ENCODE peak calls at places on chromosomes 13 and 19, in four cellular contexts. N is mammary epithelial cell, X is fibroblast of the aortic adventitia, I is left ventricle myocardium inferior. J is an unnamed sample.

GRCh38 chr19:33250500-33250899 is 24.9 kb upstream of the SLC7A10 start:
- DNase-seq in N (no peak), X (no peak), I (no peak), J (no peak)

GRCh38 chr19:38711726-38712153 is 32.5 kb downstream of the CAPN12 start:
- DNase-seq in N (peak; percentile 83), X (peak; percentile 92), I (no peak), J (peak; percentile 60)

GRCh38 chr19:44720945-44721344 is 22.0 kb downstream of the CEACAM16 start:
- DNase-seq in N (no peak), X (peak; percentile 37), I (no peak), J (no peak)

GRCh38 chr13:71303144-71303543 is 563.9 kb downstream of the DACH1 start:
- DNase-seq in N (no peak), X (no peak), I (no peak), J (no peak)

GRCh38 chr13:102555914-102556553 is 40.8 kb upstream of the TPP2 start:
- DNase-seq in N (peak; percentile 59), X (peak; percentile 34), I (no peak), J (no peak)

GRCh38 chr13:35157143-35157755 is 215.2 kb downstream of the NBEA start:
- DNase-seq in N (peak; percentile 29), X (peak; percentile 79), I (no peak), J (peak; percentile 25)

GRCh38 chr19:15280915-15281683 is 48.9 kb upstream of the EPHX3 start:
- DNase-seq in N (peak; percentile 72), X (peak; percentile 86), I (peak; percentile 91), J (peak; percentile 74)

GRCh38 chr19:34692541-34692940 is 15.1 kb downstream of the ZNF302 start:
- DNase-seq in N (no peak), X (no peak), I (no peak), J (no peak)

GRCh38 chr13:37640499-37640898 is 41.9 kb upstream of the POSTN start:
- DNase-seq in N (peak; percentile 21), X (peak; percentile 89), I (no peak), J (no peak)

GRCh38 chr19:35397064-35397463 is 26.2 kb downstream of the GPR42 start:
- DNase-seq in N (no peak), X (no peak), I (no peak), J (no peak)

GRCh38 chr19:44951179-44952159 is 3.7 kb upstream of the CLPTM1 start:
- DNase-seq in N (peak; percentile 53), X (peak; percentile 88), I (no peak), J (peak; percentile 33)

GRCh38 chr13:33931397-33931987 is 113.5 kb downstream of the RFC3 start:
- DNase-seq in N (peak; percentile 43), X (peak; percentile 76), I (no peak), J (no peak)

GRCh38 chr13:41791056-41791455 is 169.9 kb downstream of the VWA8 start:
- DNase-seq in N (no peak), X (peak; percentile 5), I (no peak), J (no peak)

GRCh38 chr13:48412100-48412556 is 785 bp downstream of the LPAR6 start:
- DNase-seq in N (peak; percentile 25), X (peak; percentile 44), I (no peak), J (no peak)

GRCh38 chr19:12784394-12784870 is 6.9 kb upstream of the JUNB start:
- DNase-seq in N (peak; percentile 28), X (no peak), I (no peak), J (no peak)

GRCh38 chr19:30799854-30800755 is 427.9 kb downstream of the ZNF536 start:
- DNase-seq in N (no peak), X (peak; percentile 2), I (peak; percentile 44), J (no peak)

GRCh38 chr13:29459818-29460335 is 135.6 kb downstream of the SLC7A1 start:
- DNase-seq in N (peak; percentile 68), X (no peak), I (no peak), J (no peak)

GRCh38 chr19:50173144-50173543 is 10.1 kb upstream of the IZUMO2 start:
- DNase-seq in N (no peak), X (no peak), I (no peak), J (no peak)

GRCh38 chr19:45825263-45825605 is 10.1 kb upstream of the RSPH6A start:
- DNase-seq in N (no peak), X (no peak), I (no peak), J (no peak)

GRCh38 chr19:13463296-13463695 is 43.0 kb downstream of the CACNA1A start:
- DNase-seq in N (peak; percentile 4), X (peak; percentile 13), I (no peak), J (no peak)

GRCh38 chr19:1336079-1336684 is 47.5 kb upstream of the NDUFS7 start:
- DNase-seq in N (no peak), X (no peak), I (no peak), J (no peak)

GRCh38 chr13:34731486-34731885 is 210.6 kb upstream of the NBEA start:
- DNase-seq in N (peak; percentile 51), X (no peak), I (no peak), J (no peak)

GRCh38 chr13:101092985-101093384 is 323.3 kb downstream of the NALCN start:
- DNase-seq in N (no peak), X (no peak), I (no peak), J (no peak)

GRCh38 chr19:42271861-42272534 is 2.9 kb downstream of the CIC start:
- DNase-seq in N (no peak), X (no peak), I (no peak), J (peak; percentile 19)

GRCh38 chr13:68927387-68928026 is 1180.1 kb upstream of the ATXN8OS start:
- DNase-seq in N (no peak), X (no peak), I (no peak), J (no peak)

GRCh38 chr13:24651718-24652345 is 28.4 kb upstream of the ATP12A start:
- DNase-seq in N (peak; percentile 48), X (no peak), I (no peak), J (no peak)

GRCh38 chr19:8731428-8732169 is 10.2 kb downstream of the OR2Z1 start:
- DNase-seq in N (no peak), X (no peak), I (no peak), J (no peak)

GRCh38 chr19:7533925-7534480 is 1.5 kb upstream of the PNPLA6 start:
- DNase-seq in N (peak; percentile 79), X (peak; percentile 87), I (peak; percentile 88), J (peak; percentile 89)

GRCh38 chr19:18718846-18719458 is 35.5 kb downstream of the CRTC1 start:
- DNase-seq in N (no peak), X (no peak), I (no peak), J (no peak)

GRCh38 chr13:77339408-77339807 is 12.5 kb upstream of the MYCBP2 start:
- DNase-seq in N (no peak), X (no peak), I (no peak), J (no peak)

GRCh38 chr13:66138172-66138811 is 1091.8 kb downstream of the PCDH9 start:
- DNase-seq in N (no peak), X (no peak), I (no peak), J (no peak)

GRCh38 chr13:23651887-23652286 is 81.7 kb downstream of the TNFRSF19 start:
- DNase-seq in N (no peak), X (no peak), I (no peak), J (no peak)

GRCh38 chr13:113851826-113852535 is 11.9 kb downstream of the GAS6 start:
- DNase-seq in N (no peak), X (no peak), I (no peak), J (peak; percentile 11)

GRCh38 chr13:90107658-90108057 is 1239.8 kb upstream of the MIR17HG start:
- DNase-seq in N (no peak), X (no peak), I (no peak), J (no peak)

GRCh38 chr19:17872251-17873001 is 681 bp downstream of the SLC5A5 start:
- DNase-seq in N (no peak), X (no peak), I (no peak), J (no peak)

GRCh38 chr19:10007811-10008211 is 2.5 kb downstream of the COL5A3 start:
- DNase-seq in N (no peak), X (peak; percentile 54), I (peak; percentile 63), J (peak; percentile 47)
- TF ChIP-seq CTCF in N (no peak), X (no peak), I (no peak), J (no peak)

GRCh38 chr19:46955813-46956371 is 63.7 kb upstream of the NPAS1 start:
- DNase-seq in N (no peak), X (no peak), I (no peak), J (no peak)

GRCh38 chr19:46952874-46953273 is 66.8 kb upstream of the NPAS1 start:
- DNase-seq in N (no peak), X (no peak), I (no peak), J (no peak)

GRCh38 chr19:46953955-46954501 is 65.6 kb upstream of the NPAS1 start:
- DNase-seq in N (no peak), X (no peak), I (no peak), J (no peak)

GRCh38 chr19:46955114-46955812 is 64.4 kb upstream of the NPAS1 start:
- DNase-seq in N (no peak), X (peak; percentile 57), I (no peak), J (no peak)

DNA sequence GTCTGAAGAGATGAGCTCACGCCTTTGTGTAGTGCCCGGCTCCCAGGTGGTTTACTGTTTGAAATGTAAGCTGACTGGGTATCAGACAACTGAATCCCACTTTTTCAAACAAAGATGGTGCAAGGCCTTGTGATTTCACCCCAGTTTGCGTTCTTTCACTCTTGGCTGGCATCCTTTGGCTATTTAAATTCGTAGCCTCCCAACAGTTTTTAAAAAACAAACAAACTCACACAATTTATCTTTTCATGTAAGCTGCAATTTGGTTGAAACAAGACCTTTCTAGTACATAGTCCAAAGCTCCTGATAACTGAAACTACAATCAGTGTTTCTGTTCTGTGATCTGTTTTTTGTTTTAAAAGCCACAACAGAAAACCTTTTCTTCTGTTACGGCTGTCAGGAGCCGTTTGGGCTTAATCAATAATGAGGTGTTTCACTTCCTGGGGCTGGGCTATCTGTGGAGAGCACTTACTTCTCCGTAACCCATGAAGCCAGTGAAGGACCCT is 65.1 kb upstream of the NPAS1 start:
- DNase-seq in N (no peak), X (no peak), I (no peak), J (no peak)
- H3K4me3 ChIP-seq in N (no peak overlapping the region), X (no peak overlapping the region), I (no peak overlapping the region), J (no peak overlapping the region)

GRCh38 chr19:6352381-6353165 is 8.8 kb upstream of the CLPP start:
- DNase-seq in N (peak; percentile 14), X (no peak), I (no peak), J (no peak)

GRCh38 chr19:6357174-6357573 is 4.2 kb upstream of the CLPP start:
- DNase-seq in N (no peak), X (no peak), I (no peak), J (no peak)

GRCh38 chr19:6350688-6351087 is 10.6 kb upstream of the CLPP start:
- DNase-seq in N (no peak), X (no peak), I (no peak), J (no peak)

GRCh38 chr19:6357995-6358394 is 3.3 kb upstream of the CLPP start:
- DNase-seq in N (peak; percentile 43), X (no peak), I (no peak), J (no peak)

DNA sequence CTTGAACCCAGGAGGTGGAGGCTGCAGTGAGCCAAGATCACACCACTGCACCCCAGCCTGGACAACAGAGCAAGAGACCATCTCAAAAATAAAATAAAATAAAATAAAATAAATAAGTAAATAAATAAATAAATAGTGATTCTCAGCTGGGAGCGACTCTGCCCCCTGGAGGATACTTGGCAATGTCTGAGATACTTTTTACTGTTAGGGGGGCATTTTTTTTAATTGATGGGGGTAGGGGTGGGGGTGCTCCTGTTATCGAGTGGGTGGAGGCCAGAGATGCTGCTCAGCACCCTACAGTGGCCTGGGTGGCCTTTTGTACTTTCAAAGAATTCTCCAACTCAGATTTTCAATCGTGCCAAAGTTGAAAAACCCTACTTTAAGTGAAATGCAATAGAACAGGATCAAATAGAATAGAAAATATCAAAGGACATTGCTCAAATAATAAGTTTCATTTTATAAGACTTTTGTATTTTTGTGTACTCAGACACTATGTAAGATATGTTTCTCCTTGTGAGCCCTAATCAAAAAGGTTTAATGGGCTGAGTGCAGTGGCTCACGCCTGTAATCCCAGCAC is 7.1 kb upstream of the CLPP start:
- DNase-seq in N (no peak), X (peak; percentile 29), I (no peak), J (no peak)
- TF ChIP-seq CTCF in N (peak; percentile 28), X (peak; percentile 55), I (peak; percentile 45), J (no peak)

GRCh38 chr13:57437587-57437986 is 194.0 kb upstream of the PCDH17 start:
- DNase-seq in N (no peak), X (no peak), I (no peak), J (no peak)
- H3K4me3 ChIP-seq in N (no peak overlapping the region), X (no peak overlapping the region), I (no peak overlapping the region), J (no peak overlapping the region)

J was measured in uterus.